ENCODE peak calls at places on chromosomes 7 and 10, in ten cellular contexts. U is spleen; B is naive thymus-derived CD8-positive, alpha-beta T cell; D is NCI-H1105; L is activated CD4-positive, alpha-beta T cell treated with anti-CD3 and anti-CD28 coated beads for 24 hours; V is PC-3; X is ACHN; E is HuH-7.5; G is endodermal cell; S is HS-27A. A is an unnamed sample.

GRCh38 chr7:148286150-148286549 is 304.4 kb upstream of the C7orf33 start:
- DNase-seq in S (no peak), V (peak; percentile 54), U (no peak), L (no peak), D (no peak), E (peak; percentile 38), G (no peak), B (no peak), X (peak; percentile 37), A (no peak)

GRCh38 chr7:55128693-55129394 is 110.0 kb downstream of the EGFR start:
- DNase-seq in U (no peak), X (peak; percentile 61), L (no peak), S (no peak), G (no peak), V (no peak), E (no peak), B (no peak), D (no peak), A (no peak)

GRCh38 chr10:63548860-63549259 is 27.7 kb downstream of the REEP3 start:
- DNase-seq in E (no peak), L (no peak), U (no peak), X (no peak), B (no peak), D (no peak), S (no peak), G (no peak), V (no peak), A (no peak)

GRCh38 chr7:20270867-20271266 is 53.7 kb upstream of the MACC1 start:
- DNase-seq in G (no peak), V (no peak), X (no peak), U (no peak), E (no peak), S (no peak), B (no peak), D (no peak), L (no peak), A (no peak)

GRCh38 chr7:98235901-98236300 is 16.1 kb downstream of the TECPR1 start:
- DNase-seq in U (no peak), E (no peak), B (no peak), L (no peak), S (no peak), D (no peak), G (no peak), X (no peak), V (no peak), A (no peak)

GRCh38 chr7:79334841-79335240 is 118.6 kb downstream of the MAGI2 start:
- DNase-seq in X (no peak), L (no peak), U (no peak), B (no peak), V (no peak), S (no peak), D (no peak), E (no peak), G (no peak), A (no peak)

GRCh38 chr7:138613630-138614029 is 87.5 kb downstream of the SVOPL start:
- DNase-seq in U (no peak), B (no peak), E (no peak), L (no peak), S (no peak), X (no peak), V (no peak), G (no peak), D (no peak), A (no peak)

GRCh38 chr7:149885191-149886017 is 11.6 kb downstream of the ATP6V0E2 start:
- DNase-seq in V (no peak), L (no peak), U (no peak), D (no peak), B (no peak), E (peak; percentile 0), X (no peak), G (peak; percentile 81), S (no peak), A (no peak)

GRCh38 chr7:115693779-115694178 is 336.8 kb downstream of the TFEC start:
- DNase-seq in D (no peak), L (no peak), X (no peak), U (no peak), G (no peak), B (no peak), V (no peak), E (no peak), S (no peak), A (no peak)

GRCh38 chr10:558891-559766 is 130.3 kb downstream of the DIP2C start:
- DNase-seq in B (no peak), U (no peak), E (no peak), D (no peak), L (no peak), G (peak; percentile 48), S (no peak), V (no peak), X (no peak), A (no peak)

GRCh38 chr7:44846816-44847508 is 925 bp downstream of the H2AZ2 start:
- DNase-seq in L (no peak), E (no peak), X (no peak), G (no peak), U (no peak), S (no peak), B (no peak), D (no peak), V (no peak), A (no peak)

GRCh38 chr7:105656922-105657521 is 75.7 kb upstream of the EFCAB10 start:
- DNase-seq in X (peak; percentile 70), G (peak; percentile 97), V (peak; percentile 70), B (peak; percentile 66), L (peak; percentile 72), D (no peak), U (no peak), E (no peak), S (no peak), A (no peak)

GRCh38 chr7:8724080-8724718 is 290.8 kb downstream of the NXPH1 start:
- DNase-seq in B (no peak), X (peak; percentile 66), L (no peak), E (peak; percentile 62), S (no peak), D (peak; percentile 66), V (peak; percentile 47), G (peak; percentile 88), U (no peak), A (no peak)

GRCh38 chr7:1533569-1534329 is 3.2 kb downstream of the MAFK start:
- DNase-seq in S (peak; percentile 75), X (peak; percentile 85), V (peak; percentile 86), E (peak; percentile 66), L (no peak), D (no peak), B (no peak), U (peak; percentile 84), G (peak; percentile 74), A (no peak)

GRCh38 chr10:46309511-46310142 is 22.8 kb downstream of the ANTXRL start:
- DNase-seq in S (no peak), D (no peak), V (no peak), E (no peak), B (no peak), L (no peak), U (peak; percentile 68), G (no peak), X (no peak), A (no peak)

GRCh38 chr10:124665980-124666379 is 78.2 kb downstream of the FAM53B start:
- DNase-seq in S (no peak), L (no peak), X (no peak), V (no peak), G (no peak), E (no peak), D (no peak), B (no peak), U (no peak), A (no peak)

GRCh38 chr10:78973901-78974408 is 94.8 kb upstream of the ZMIZ1 start:
- DNase-seq in E (peak; percentile 63), G (peak; percentile 94), U (peak; percentile 88), B (no peak), X (peak; percentile 72), V (peak; percentile 100), S (no peak), D (peak; percentile 85), L (peak; percentile 28), A (peak; percentile 63)

GRCh38 chr10:84156768-84157167 is 16.8 kb upstream of the GPR15LG start:
- DNase-seq in X (no peak), G (no peak), D (no peak), U (peak; percentile 84), B (peak; percentile 31), E (no peak), L (no peak), S (no peak), V (no peak), A (no peak)

GRCh38 chr10:22647244-22647643 is 67.1 kb downstream of the PIP4K2A start:
- DNase-seq in B (no peak), G (no peak), X (peak; percentile 19), D (no peak), S (no peak), E (no peak), U (no peak), V (no peak), L (no peak), A (no peak)

GRCh38 chr7:106313456-106313891 is 28.7 kb upstream of the NAMPT start:
- DNase-seq in D (no peak), B (no peak), E (no peak), X (peak; percentile 24), S (peak; percentile 30), V (peak; percentile 92), L (no peak), G (no peak), U (no peak), A (peak; percentile 47)

GRCh38 chr7:127153315-127153714 is 99.4 kb downstream of the GRM8 start:
- DNase-seq in G (no peak), E (no peak), U (no peak), D (no peak), S (no peak), V (no peak), X (no peak), B (no peak), L (no peak), A (no peak)

GRCh38 chr10:1183033-1183396 is 126.8 kb downstream of the WDR37 start:
- DNase-seq in L (no peak), G (no peak), V (no peak), X (no peak), B (no peak), E (no peak), U (peak; percentile 58), S (no peak), D (no peak), A (no peak)

GRCh38 chr10:132654121-132654571 is 116.6 kb downstream of the INPP5A start:
- DNase-seq in B (no peak), G (no peak), X (no peak), S (no peak), D (no peak), L (no peak), V (no peak), E (no peak), U (peak; percentile 72), A (no peak)

GRCh38 chr7:137476937-137477336 is 133.4 kb upstream of the PTN start:
- DNase-seq in U (no peak), B (no peak), D (no peak), E (no peak), X (no peak), V (no peak), S (no peak), L (no peak), G (no peak), A (no peak)

GRCh38 chr7:44065431-44066110 is at the start of gene PGAM2:
- DNase-seq in V (no peak), X (no peak), U (peak; percentile 79), S (no peak), L (no peak), E (no peak), D (peak; percentile 55), G (peak; percentile 85), B (no peak), A (no peak)

GRCh38 chr7:21844742-21845141 is 101.0 kb downstream of the CDCA7L start:
- DNase-seq in X (peak; percentile 7), V (no peak), B (no peak), G (no peak), D (no peak), S (no peak), U (no peak), L (no peak), E (no peak), A (no peak)

GRCh38 chr10:29816801-29817558 is 182.2 kb upstream of the SVIL start:
- DNase-seq in G (no peak), U (no peak), L (no peak), B (no peak), V (no peak), X (no peak), S (no peak), E (no peak), D (no peak), A (no peak)

GRCh38 chr10:105585753-105586152 is 944.7 kb downstream of the SORCS3 start:
- DNase-seq in L (no peak), B (no peak), U (no peak), V (peak; percentile 35), G (no peak), D (no peak), E (no peak), S (peak; percentile 59), X (no peak), A (no peak)

A was measured in glomerular endothelial cell.